ENCODE peak calls at places on chromosomes 12 and 14, in four cellular contexts. W is D341Med, G is MV-4-11, S is MCF 10A. V is an unnamed sample.

GRCh38 chr14:105087308-105087962 is 22.2 kb upstream of the GPR132 start:
- DNase-seq in W (peak; percentile 70), G (no peak), S (peak; percentile 84), V (no peak)

GRCh38 chr12:130966443-130967030 is 12.8 kb downstream of the ADGRD1 start:
- DNase-seq in W (no peak), G (no peak), S (no peak), V (no peak)

GRCh38 chr14:68774771-68775613 is 17.9 kb downstream of the ZFP36L1 start:
- DNase-seq in W (no peak), G (no peak), S (peak; percentile 60), V (no peak)

GRCh38 chr12:59858508-59858907 is 262.7 kb downstream of the SLC16A7 start:
- DNase-seq in W (no peak), G (no peak), S (no peak), V (no peak)

GRCh38 chr12:5123921-5124320 is 80.2 kb downstream of the KCNA5 start:
- DNase-seq in W (no peak), G (no peak), S (no peak), V (no peak)

GRCh38 chr12:95805864-95806669 is 15.5 kb upstream of the NTN4 start:
- DNase-seq in W (no peak), G (no peak), S (peak; percentile 96), V (no peak)

GRCh38 chr12:81992461-81992860 is 233.3 kb upstream of the PPFIA2 start:
- DNase-seq in W (peak; percentile 34), G (peak; percentile 50), S (peak; percentile 17), V (peak; percentile 19)

GRCh38 chr12:42985506-42985905 is 396.0 kb upstream of the PRICKLE1 start:
- DNase-seq in W (no peak), G (no peak), S (no peak), V (no peak)

GRCh38 chr12:130506844-130507243 is 169.2 kb downstream of the PIWIL1 start:
- DNase-seq in W (no peak), G (no peak), S (no peak), V (no peak)

GRCh38 chr12:19066471-19067001 is 63.0 kb upstream of the PLEKHA5 start:
- DNase-seq in W (no peak), G (no peak), S (no peak), V (peak; percentile 26)

GRCh38 chr12:127803545-127803944 is 463.4 kb upstream of the TMEM132C start:
- DNase-seq in W (no peak), G (no peak), S (no peak), V (no peak)

GRCh38 chr14:76267322-76268012 is 108.5 kb upstream of the ESRRB start:
- DNase-seq in W (no peak), G (no peak), S (no peak), V (peak; percentile 58)

GRCh38 chr14:101492716-101493115 is 68.6 kb upstream of the DIO3 start:
- DNase-seq in W (no peak), G (no peak), S (no peak), V (no peak)

GRCh38 chr14:74619672-74620131 is 7.7 kb upstream of the LTBP2 start:
- DNase-seq in W (no peak), G (peak; percentile 46), S (peak; percentile 93), V (no peak)

GRCh38 chr12:88922816-88923215 is 342.5 kb upstream of the KITLG start:
- DNase-seq in W (no peak), G (no peak), S (peak; percentile 26), V (no peak)

GRCh38 chr12:62714409-62715075 is 220.4 kb downstream of the PPM1H start:
- DNase-seq in W (no peak), G (no peak), S (no peak), V (peak; percentile 72)

GRCh38 chr12:5988088-5988487 is 43.0 kb upstream of the ANO2 start:
- DNase-seq in W (no peak), G (no peak), S (no peak), V (no peak)

GRCh38 chr14:64502476-64503183 is 1.0 kb downstream of the ZBTB25 start:
- DNase-seq in W (no peak), G (no peak), S (peak; percentile 54), V (peak; percentile 36)

GRCh38 chr12:75665216-75665615 is 153.8 kb upstream of the KRR1 start:
- DNase-seq in W (no peak), G (no peak), S (no peak), V (no peak)

GRCh38 chr12:12127304-12127703 is 56.6 kb downstream of the BCL2L14 start:
- DNase-seq in W (peak; percentile 58), G (no peak), S (no peak), V (no peak)

GRCh38 chr12:57135939-57136338 is 7.7 kb downstream of the LRP1 start:
- DNase-seq in W (no peak), G (no peak), S (no peak), V (no peak)

GRCh38 chr14:100825691-100826331 is at the start of gene MEG3:
- DNase-seq in W (no peak), G (no peak), S (no peak), V (no peak)

V was measured in NCI-H524.